ENCODE peak calls at places on chromosomes 4 and X, in nine cellular contexts. B is GM12865, H is GM23248, V is pancreas, R is astrocyte of the spinal cord, L is foreskin fibroblast, G is endothelial cell of umbilical vein, T is prostate gland, I is HCT116. J is an unnamed sample.

GRCh38 chrX:48854898-48855297 is 19.5 kb upstream of the PCSK1N start:
- DNase-seq in T (no peak), R (no peak), I (peak; percentile 3), H (no peak), L (no peak), G (no peak), V (no peak), B (no peak), J (no peak)

GRCh38 chr4:113961322-113961698 is 18.1 kb downstream of the ARSJ start:
- DNase-seq in V (no peak), L (peak; percentile 57), R (peak; percentile 84), B (no peak), G (no peak), T (no peak), I (no peak), H (peak; percentile 63), J (no peak)

GRCh38 chr4:119113033-119113655 is 22.5 kb upstream of the MYOZ2 start:
- DNase-seq in G (peak; percentile 91), L (peak; percentile 83), V (no peak), H (peak; percentile 95), R (peak; percentile 95), T (no peak), I (peak; percentile 26), B (no peak), J (no peak)

GRCh38 chrX:9767375-9767774 is 1.7 kb upstream of the GPR143 start:
- DNase-seq in L (no peak), T (no peak), I (no peak), V (no peak), H (no peak), B (no peak), R (no peak), G (peak; percentile 43), J (no peak)

GRCh38 chrX:33855251-33855650 is 276.9 kb downstream of the FAM47A start:
- DNase-seq in V (no peak), G (no peak), L (no peak), I (no peak), T (no peak), B (no peak), H (no peak), R (no peak), J (no peak)

GRCh38 chrX:108313662-108314061 is 124.6 kb downstream of the COL4A6 start:
- DNase-seq in T (no peak), V (no peak), L (peak; percentile 47), R (no peak), H (peak; percentile 65), I (no peak), G (no peak), B (no peak), J (no peak)

GRCh38 chr4:184281231-184282139 is 63.8 kb upstream of the ENPP6 start:
- DNase-seq in H (no peak), I (no peak), B (peak; percentile 92), L (no peak), V (no peak), G (no peak), R (no peak), T (peak; percentile 2), J (peak; percentile 69)

GRCh38 chr4:7332216-7333023 is 102.3 kb downstream of the PSAPL1 start:
- DNase-seq in T (no peak), B (no peak), I (no peak), R (peak; percentile 72), V (no peak), L (no peak), H (peak; percentile 85), G (no peak), J (no peak)

GRCh38 chrX:71117358-71117757 is 1.0 kb upstream of the MED12 start:
- DNase-seq in T (no peak), I (no peak), L (no peak), G (no peak), V (no peak), R (no peak), B (no peak), H (no peak), J (no peak)

GRCh38 chrX:47206316-47206715 is 12.2 kb upstream of the CDK16 start:
- DNase-seq in V (no peak), T (no peak), L (no peak), R (peak; percentile 15), B (no peak), I (no peak), H (peak; percentile 69), G (no peak), J (no peak)

GRCh38 chrX:19225906-19226305 is 103.6 kb upstream of the ADGRG2 start:
- DNase-seq in T (peak; percentile 4), V (no peak), B (peak; percentile 60), I (no peak), G (no peak), L (no peak), H (no peak), R (peak; percentile 2), J (no peak)

GRCh38 chr4:112234952-112235609 is 3.5 kb downstream of the AP1AR start:
- DNase-seq in L (peak; percentile 80), T (peak; percentile 80), I (peak; percentile 63), G (peak; percentile 87), R (peak; percentile 85), H (peak; percentile 94), B (peak; percentile 81), V (peak; percentile 67), J (peak; percentile 11)

GRCh38 chr4:92522371-92522770 is 218.6 kb downstream of the GRID2 start:
- DNase-seq in H (no peak), G (peak; percentile 41), I (no peak), R (no peak), V (no peak), L (no peak), T (no peak), B (peak; percentile 1), J (no peak)

GRCh38 chr4:102104278-102104677 is 241.0 kb downstream of the SLC39A8 start:
- DNase-seq in L (no peak), T (no peak), R (peak; percentile 2), G (no peak), H (no peak), B (no peak), I (no peak), V (no peak), J (no peak)

GRCh38 chr4:1576200-1576960 is 107.7 kb downstream of the FAM53A start:
- DNase-seq in R (no peak), H (no peak), V (no peak), L (no peak), I (no peak), T (no peak), G (no peak), B (no peak), J (no peak)

GRCh38 chr4:98663226-98664006 is 5.0 kb upstream of the TSPAN5 start:
- DNase-seq in I (no peak), L (no peak), R (no peak), V (no peak), G (no peak), T (no peak), H (no peak), B (peak; percentile 86), J (peak; percentile 66)

DNA sequence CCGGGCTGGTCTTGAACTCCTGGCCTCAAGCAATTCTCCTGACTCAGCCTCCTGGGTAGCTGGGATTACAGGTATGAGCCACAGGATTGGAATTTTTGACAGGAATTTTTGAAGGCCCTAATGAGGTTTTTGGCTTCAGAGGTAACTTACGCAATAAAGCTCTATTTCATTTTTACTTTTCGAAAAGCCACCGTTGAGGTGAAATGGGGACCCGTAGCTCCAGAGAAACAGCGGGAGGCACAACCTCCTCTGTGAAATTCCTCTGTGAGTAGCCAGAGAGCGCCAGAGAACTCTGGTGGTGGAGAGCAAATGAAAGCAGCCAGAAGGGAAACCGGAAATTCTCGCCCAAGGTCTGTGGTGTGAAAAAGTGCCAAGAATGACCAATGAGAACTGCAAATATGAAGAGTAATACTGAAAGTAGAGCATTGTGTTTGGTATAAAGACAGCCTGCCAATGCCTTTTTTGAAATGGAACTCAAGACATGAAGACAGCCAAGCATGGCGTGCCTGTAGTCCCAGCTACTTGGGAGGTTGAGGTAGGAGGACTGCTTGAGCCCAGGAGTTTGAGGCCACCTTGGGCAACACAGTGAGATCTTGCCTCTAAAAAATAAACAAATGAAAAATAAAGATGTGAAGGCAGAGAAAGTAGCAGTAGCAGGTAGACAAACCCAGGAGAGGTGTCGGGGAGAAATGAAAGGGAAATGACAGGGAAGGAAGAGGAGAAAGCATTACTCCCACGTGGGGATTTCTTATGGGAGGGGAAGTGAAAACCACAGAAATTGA is 33.0 kb upstream of the TMEM131L start:
- DNase-seq in V (peak; percentile 87), I (peak; percentile 77), H (peak; percentile 89), B (peak; percentile 97), R (peak; percentile 83), T (peak; percentile 69), G (peak; percentile 45), L (peak; percentile 52), J (peak; percentile 77)
- H3K4me3 ChIP-seq in V (no peak overlapping the region), I (peak overlapping the region; percentile 32), H (no peak overlapping the region), B (peak overlapping the region; percentile 44), R (no peak overlapping the region), T (no peak overlapping the region), G (no peak overlapping the region), L (no peak overlapping the region), J (peak overlapping the region; percentile 51)

GRCh38 chr4:40475609-40476008 is 140.5 kb downstream of the CHRNA9 start:
- DNase-seq in V (peak; percentile 40), I (no peak), G (no peak), R (no peak), T (no peak), H (no peak), B (no peak), L (no peak), J (no peak)
- H3K4me3 ChIP-seq in V (no peak overlapping the region), I (no peak overlapping the region), G (no peak overlapping the region), R (no peak overlapping the region), T (no peak overlapping the region), H (no peak overlapping the region), B (no peak overlapping the region), L (no peak overlapping the region), J (no peak overlapping the region)

DNA sequence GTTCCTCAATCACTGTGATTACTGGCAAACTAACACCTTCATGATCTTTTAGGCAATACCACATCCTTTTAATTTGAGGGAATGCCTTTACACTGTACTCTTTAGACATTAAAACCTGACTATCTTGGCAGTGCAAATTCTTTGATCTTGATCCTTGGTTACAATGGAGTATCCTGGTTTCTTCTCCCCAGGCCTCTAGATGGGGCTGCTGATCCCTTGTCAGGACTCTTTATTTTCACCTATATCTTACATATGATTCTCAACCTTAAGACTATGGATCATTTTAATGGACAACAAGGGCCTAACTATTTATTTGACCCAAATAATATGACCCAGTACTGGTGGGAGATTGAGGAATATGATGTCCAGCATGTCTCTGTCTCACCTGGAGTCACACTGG is 1005.5 kb upstream of the INTU start:
- DNase-seq in V (no peak), L (peak; percentile 24), I (peak; percentile 8), B (peak; percentile 8), G (peak; percentile 44), R (peak; percentile 45), T (no peak), H (peak; percentile 48), J (no peak)
- H3K4me3 ChIP-seq in V (no peak overlapping the region), L (no peak overlapping the region), I (no peak overlapping the region), B (no peak overlapping the region), G (no peak overlapping the region), R (no peak overlapping the region), T (no peak overlapping the region), H (no peak overlapping the region), J (no peak overlapping the region)

DNA sequence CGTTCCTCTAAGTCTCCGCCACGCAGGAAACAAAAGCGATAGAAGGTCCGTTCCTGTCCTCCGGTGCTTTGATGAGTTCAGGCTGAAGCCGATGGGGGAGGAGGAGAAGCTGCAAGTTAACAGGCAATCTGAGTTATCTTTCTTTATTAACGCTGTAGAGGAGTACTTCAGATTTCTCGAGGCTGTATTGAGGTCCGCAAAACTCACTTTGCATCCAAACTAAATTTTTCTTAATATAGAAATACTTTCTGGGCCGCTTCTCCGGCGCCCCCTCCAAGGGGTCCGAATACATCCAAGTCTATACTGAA is 395 bp upstream of the SOWAHB start:
- DNase-seq in V (no peak), B (no peak), T (no peak), R (no peak), I (no peak), H (no peak), L (no peak), G (no peak), J (no peak)
- H3K4me3 ChIP-seq in V (peak overlapping the region; percentile 80), B (peak overlapping the region; percentile 61), T (peak overlapping the region; percentile 52), R (peak overlapping the region; percentile 39), I (peak overlapping the region; percentile 75), H (peak overlapping the region; percentile 55), L (no peak overlapping the region), G (no peak overlapping the region), J (peak overlapping the region; percentile 66)

GRCh38 chr4:139279723-139280620 is at the start of gene MGARP:
- DNase-seq in T (no peak), L (peak; percentile 33), I (no peak), G (peak; percentile 73), B (peak; percentile 17), R (no peak), H (no peak), V (no peak), J (no peak)
- H3K4me3 ChIP-seq in T (peak within 1 kb of the TSS; percentile 22), L (peak within 1 kb of the TSS; percentile 59), I (no peak within 1 kb of the TSS), G (peak within 1 kb of the TSS; percentile 80), B (no peak within 1 kb of the TSS), R (peak within 1 kb of the TSS; percentile 53), H (peak within 1 kb of the TSS; percentile 23), V (no peak within 1 kb of the TSS), J (peak within 1 kb of the TSS; percentile 14)

J was measured in GM06990.